ENCODE peak calls at places on chromosomes 3 and 15, in four cellular contexts. Y is HFFc6, D is nephron progenitor cell, C is left ventricle myocardium inferior. E is an unnamed sample.

GRCh38 chr3:196287066-196287404 is 491 bp downstream of the PCYT1A start:
- DNase-seq in Y (peak), D (no peak), C (peak), E (no peak)

GRCh38 chr3:169243122-169243521 is 420.4 kb downstream of the MECOM start:
- DNase-seq in C (no peak), Y (no peak), D (no peak), E (no peak)

GRCh38 chr3:190847423-190847822 is 15.1 kb downstream of the GMNC start:
- DNase-seq in Y (no peak), C (no peak), D (no peak), E (no peak)

GRCh38 chr3:171356251-171356650 is 104.0 kb downstream of the TNIK start:
- DNase-seq in Y (no peak), D (no peak), C (no peak), E (no peak)

GRCh38 chr3:4507010-4507596 is 14.0 kb downstream of the ITPR1 start:
- DNase-seq in C (no peak), D (no peak), Y (no peak), E (no peak)

GRCh38 chr15:65264877-65265430 is 21.7 kb downstream of the PARP16 start:
- DNase-seq in D (no peak), Y (no peak), C (no peak), E (no peak)

GRCh38 chr3:179113903-179114302 is 34.3 kb upstream of the PIK3CA start:
- DNase-seq in C (no peak), D (no peak), Y (no peak), E (no peak)

GRCh38 chr3:31408720-31409119 is 124.0 kb upstream of the STT3B start:
- DNase-seq in C (no peak), Y (no peak), D (no peak), E (no peak)

GRCh38 chr15:84570164-84570692 is 30.6 kb upstream of the ZSCAN2 start:
- DNase-seq in D (no peak), C (peak), Y (peak), E (peak)

GRCh38 chr3:37262816-37263393 is 88.5 kb upstream of the LRRFIP2 start:
- DNase-seq in C (no peak), D (no peak), Y (peak), E (no peak)

GRCh38 chr15:35702946-35703495 is 157.1 kb upstream of the DPH6 start:
- DNase-seq in Y (no peak), D (no peak), C (no peak), E (no peak)

GRCh38 chr15:66075947-66076346 is 177.6 kb downstream of the MEGF11 start:
- DNase-seq in Y (no peak), D (no peak), C (no peak), E (no peak)

GRCh38 chr3:42749753-42750231 is 23.3 kb downstream of the CCDC13 start:
- DNase-seq in D (no peak), C (no peak), Y (peak), E (peak)

GRCh38 chr3:194130807-194131589 is 5.0 kb upstream of the HES1 start:
- DNase-seq in D (peak), Y (no peak), C (no peak), E (no peak)

GRCh38 chr3:49616491-49616941 is 57.6 kb upstream of the APEH start:
- DNase-seq in D (peak), Y (peak), C (no peak), E (no peak)

GRCh38 chr15:100720406-100720967 is 118.1 kb downstream of the ASB7 start:
- DNase-seq in C (no peak), Y (no peak), D (no peak), E (no peak)

GRCh38 chr3:127959873-127960272 is 44.8 kb downstream of the KBTBD12 start:
- DNase-seq in Y (no peak), D (peak), C (no peak), E (no peak)

GRCh38 chr3:131033480-131034080 is 6.9 kb downstream of the NEK11 start:
- DNase-seq in Y (peak), C (no peak), D (peak), E (no peak)

GRCh38 chr15:70532536-70533186 is 230.7 kb downstream of the UACA start:
- DNase-seq in D (no peak), C (no peak), Y (no peak), E (no peak)

GRCh38 chr15:43529141-43529540 is 11.7 kb downstream of the MAP1A start:
- DNase-seq in Y (no peak), D (no peak), C (no peak), E (no peak)

GRCh38 chr15:89998141-89998661 is 2.9 kb upstream of the ZNF710 start:
- DNase-seq in Y (peak), C (no peak), D (no peak), E (no peak)

GRCh38 chr15:23690450-23690852 is 3.3 kb upstream of the NDN start:
- DNase-seq in D (peak), Y (no peak), C (peak), E (peak)

GRCh38 chr3:149585401-149585726 is 72.5 kb downstream of the WWTR1 start:
- DNase-seq in Y (no peak), C (no peak), D (no peak), E (no peak)

GRCh38 chr15:33852570-33852969 is 115.7 kb upstream of the CHRM5 start:
- DNase-seq in D (no peak), C (no peak), Y (peak), E (no peak)

GRCh38 chr15:61081028-61081322 is 148.1 kb downstream of the RORA start:
- DNase-seq in C (no peak), D (no peak), Y (no peak), E (no peak)

GRCh38 chr15:68126415-68126814 is 72.3 kb downstream of the PIAS1 start:
- DNase-seq in Y (no peak), C (peak), D (no peak), E (no peak)

GRCh38 chr3:14248849-14249523 is 70.4 kb downstream of the LSM3 start:
- DNase-seq in D (no peak), Y (peak), C (no peak), E (no peak)

GRCh38 chr3:26474706-26475105 is 147.9 kb upstream of the LRRC3B start:
- DNase-seq in D (no peak), Y (no peak), C (no peak), E (no peak)

GRCh38 chr15:76678766-76679165 is 226.4 kb downstream of the SCAPER start:
- DNase-seq in Y (peak), C (no peak), D (no peak), E (no peak)

GRCh38 chr15:77568960-77569646 is 63.6 kb downstream of the LINGO1 start:
- DNase-seq in C (no peak), Y (no peak), D (peak), E (no peak)

GRCh38 chr15:60392601-60392985 is 5.2 kb downstream of the ANXA2 start:
- DNase-seq in D (no peak), C (no peak), Y (peak), E (no peak)

GRCh38 chr15:48222627-48223026 is 16.5 kb downstream of the SLC12A1 start:
- DNase-seq in D (no peak), C (no peak), Y (no peak), E (no peak)

GRCh38 chr15:77988386-77989301 is 88.9 kb downstream of the TBC1D2B start:
- DNase-seq in Y (no peak), D (no peak), C (no peak), E (no peak)

GRCh38 chr3:154886437-154886836 is 193.7 kb upstream of the MME start:
- DNase-seq in D (no peak), Y (peak), C (peak), E (no peak)

GRCh38 chr3:151561878-151562277 is 101.0 kb upstream of the IGSF10 start:
- DNase-seq in C (no peak), Y (no peak), D (no peak), E (no peak)

DNA sequence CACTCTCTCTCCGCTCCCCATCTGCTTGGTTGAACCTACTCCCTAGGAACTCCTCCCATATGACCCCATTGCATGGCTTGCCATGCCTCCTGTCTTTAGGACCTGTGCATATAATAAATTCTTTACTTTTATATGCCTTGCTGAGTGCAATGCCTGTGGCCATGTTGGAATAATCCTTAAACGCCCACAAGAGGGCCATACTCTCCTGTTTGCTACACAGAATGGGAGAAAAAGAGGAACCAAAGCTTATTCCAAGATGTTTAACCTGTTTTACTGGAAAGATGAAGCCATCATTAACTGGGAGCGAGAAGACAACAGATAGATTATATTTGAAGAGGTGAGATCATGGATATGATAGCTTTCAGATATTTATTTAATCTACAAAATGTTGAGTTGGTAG is 1097.8 kb downstream of the NAALADL2 start:
- DNase-seq in Y (peak), D (no peak), C (no peak), E (no peak)
- TF ChIP-seq CTCF in Y (peak), D (no peak), C (peak), E (peak)

GRCh38 chr3:176663819-176664218 is 533.5 kb downstream of the TBL1XR1 start:
- DNase-seq in Y (peak), C (no peak), D (no peak), E (no peak)
- TF ChIP-seq CTCF in Y (peak), C (peak), D (peak), E (peak)

DNA sequence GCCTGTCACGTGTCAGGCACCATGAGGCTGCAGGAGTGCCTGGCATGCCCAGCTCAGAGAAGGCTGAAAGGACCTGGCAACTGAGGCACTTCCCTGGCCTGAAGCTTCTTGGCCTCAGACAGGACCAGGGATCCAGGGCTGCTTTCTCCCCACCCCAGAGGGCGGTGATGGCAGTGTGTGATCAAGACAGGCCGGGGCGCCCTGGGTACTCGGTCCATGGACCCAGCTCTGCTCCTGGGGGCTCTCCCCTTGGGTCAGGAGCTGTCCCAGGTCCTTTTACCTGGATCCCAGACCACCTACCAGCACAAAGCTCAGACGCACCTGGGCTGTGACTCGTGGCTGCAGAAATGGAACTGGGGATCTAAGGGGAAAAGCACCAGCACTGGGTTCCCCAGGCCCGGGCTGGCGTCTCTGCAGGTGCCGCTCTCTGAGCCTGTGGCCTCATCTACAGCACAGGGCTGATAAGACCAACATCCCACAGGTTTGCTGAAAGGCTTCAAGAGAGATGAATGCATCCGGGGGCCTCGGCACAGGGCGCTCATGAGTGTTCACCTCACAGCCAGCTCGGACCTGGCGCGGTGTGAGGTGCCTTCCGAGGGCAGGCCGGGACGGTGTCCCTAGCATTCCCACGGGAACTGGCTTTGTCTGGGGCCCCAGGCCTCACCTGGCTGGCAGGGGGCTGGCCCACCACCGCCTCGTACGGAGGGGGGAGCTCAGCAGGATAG is 133.8 kb downstream of the NSMCE3 start:
- DNase-seq in C (no peak), D (no peak), Y (no peak), E (no peak)
- TF ChIP-seq CTCF in C (no peak), D (no peak), Y (no peak), E (no peak)

GRCh38 chr15:74438696-74439316 is 5.0 kb upstream of the SEMA7A start:
- DNase-seq in C (peak), D (peak), Y (peak), E (peak)

GRCh38 chr15:74442063-74442462 is 8.3 kb upstream of the SEMA7A start:
- DNase-seq in C (no peak), Y (no peak), D (no peak), E (no peak)

GRCh38 chr15:74441248-74441939 is 7.6 kb upstream of the SEMA7A start:
- DNase-seq in Y (no peak), D (no peak), C (no peak), E (no peak)

GRCh38 chr15:74434260-74434915 is 630 bp upstream of the SEMA7A start:
- DNase-seq in C (no peak), D (no peak), Y (no peak), E (no peak)

GRCh38 chr15:74438206-74438605 is 4.4 kb upstream of the SEMA7A start:
- DNase-seq in Y (no peak), C (no peak), D (no peak), E (no peak)
- TF ChIP-seq CTCF in Y (no peak), C (no peak), D (no peak), E (no peak)

DNA sequence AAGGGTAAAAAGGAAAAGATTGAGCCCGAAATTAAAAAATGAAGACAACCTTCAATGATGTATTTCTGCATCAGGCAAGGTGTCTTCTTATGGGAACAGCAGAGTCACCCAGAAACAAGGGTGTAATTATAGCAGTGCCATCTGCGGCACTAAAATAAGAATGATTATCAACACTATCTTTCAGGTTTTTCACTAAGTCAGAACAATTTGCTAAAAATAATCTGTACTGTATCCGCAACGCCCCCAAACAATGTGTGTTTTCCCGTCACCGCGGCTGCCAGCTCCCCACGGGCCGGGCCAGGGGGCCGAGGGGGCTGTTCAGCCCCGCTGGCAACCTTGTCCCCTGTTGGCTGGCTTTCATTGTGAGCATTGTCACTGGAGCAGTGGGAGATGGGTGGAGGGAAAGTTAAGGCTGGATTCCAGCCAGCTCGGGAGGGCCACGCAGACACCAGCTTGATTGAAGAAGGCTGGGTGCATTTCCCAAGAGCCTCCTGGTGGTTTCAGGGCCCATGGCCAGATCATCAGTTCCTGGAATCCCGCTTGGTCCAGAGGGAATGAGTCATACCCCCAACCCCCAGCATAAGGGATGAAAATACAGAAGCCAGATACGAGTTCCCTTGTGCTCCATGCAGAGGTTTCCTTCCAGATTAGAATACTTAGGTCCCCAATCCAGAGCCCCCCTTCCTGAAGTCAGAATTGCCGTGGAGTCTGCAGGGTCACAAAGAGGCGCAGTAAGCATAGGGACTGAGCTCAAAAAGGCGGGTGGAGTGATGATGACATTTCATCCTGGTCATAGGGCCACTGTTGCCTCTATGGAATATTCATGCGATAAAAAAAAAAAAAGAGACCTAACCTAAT is 90.2 kb upstream of the KLF13 start:
- DNase-seq in Y (peak), C (peak), D (no peak), E (no peak)
- TF ChIP-seq CTCF in Y (peak), C (peak), D (no peak), E (no peak)

DNA sequence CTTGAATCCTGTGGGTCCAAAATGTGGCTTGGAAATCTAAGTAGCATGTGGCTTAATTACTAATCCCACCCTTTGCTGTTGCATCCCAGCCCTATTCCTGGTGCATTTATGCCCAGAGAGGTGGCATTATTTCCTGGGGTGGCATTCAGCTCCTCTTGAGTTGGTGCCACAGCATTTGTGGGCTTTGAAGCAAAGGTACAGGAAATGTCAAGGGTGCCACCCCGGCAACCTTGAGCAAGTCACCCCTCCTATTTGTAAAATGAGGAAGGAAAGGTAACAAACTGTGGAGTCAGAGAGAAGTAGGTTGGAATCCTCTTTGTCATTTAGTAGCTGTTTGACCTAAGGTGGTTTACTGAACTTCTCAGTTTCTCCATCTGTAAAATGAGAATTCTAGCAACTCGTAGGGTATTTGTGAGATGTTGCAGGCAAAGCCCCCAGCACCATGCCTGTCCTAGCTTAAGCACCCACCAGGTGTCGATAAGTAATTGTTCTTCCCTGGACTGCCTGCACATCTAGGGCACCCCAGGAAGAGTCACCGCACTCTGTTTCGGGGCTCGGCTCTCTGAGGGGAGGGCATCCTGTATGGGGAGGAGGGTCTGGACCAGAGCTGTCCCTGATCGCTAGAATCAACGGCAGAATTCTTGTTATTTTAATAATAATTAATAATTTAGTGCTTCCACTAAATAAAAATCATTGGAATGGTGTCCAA is 17.1 kb downstream of the ISG20 start:
- DNase-seq in Y (no peak), D (no peak), C (no peak), E (no peak)
- TF ChIP-seq CTCF in Y (peak), D (no peak), C (no peak), E (no peak)